ENCODE peak calls at places on chromosomes 5 and 9, in four cellular contexts. One of them, this sample, is unnamed.

GRCh38 chr9:93594041-93594756 is 17.8 kb downstream of the PHF2 start:
- DNase-seq in progenitor cell of endocrine pancreas: no peak
- DNase-seq in cardiac muscle cell: no peak
- DNase-seq in AG09309: no peak
- DNase-seq in this sample: no peak

GRCh38 chr9:13113201-13113600 is 166.3 kb downstream of the MPDZ start:
- DNase-seq in cardiac muscle cell: peak
- DNase-seq in progenitor cell of endocrine pancreas: no peak
- DNase-seq in AG09309: peak
- DNase-seq in this sample: no peak

GRCh38 chr5:128435861-128436260 is 102.2 kb downstream of the FBN2 start:
- DNase-seq in cardiac muscle cell: no peak
- DNase-seq in progenitor cell of endocrine pancreas: no peak
- DNase-seq in AG09309: no peak
- DNase-seq in this sample: no peak

GRCh38 chr5:114782869-114783268 is 386.8 kb downstream of the TRIM36 start:
- DNase-seq in progenitor cell of endocrine pancreas: no peak
- DNase-seq in cardiac muscle cell: peak
- DNase-seq in AG09309: no peak
- DNase-seq in this sample: no peak

GRCh38 chr5:34469971-34470370 is 186.2 kb upstream of the RAI14 start:
- DNase-seq in AG09309: no peak
- DNase-seq in cardiac muscle cell: no peak
- DNase-seq in progenitor cell of endocrine pancreas: no peak
- DNase-seq in this sample: no peak

GRCh38 chr9:99000480-99001395 is 57.0 kb downstream of the COL15A1 start:
- DNase-seq in cardiac muscle cell: peak
- DNase-seq in AG09309: no peak
- DNase-seq in progenitor cell of endocrine pancreas: no peak
- DNase-seq in this sample: peak

GRCh38 chr9:652896-653295 is 188.6 kb upstream of the DMRT1 start:
- DNase-seq in progenitor cell of endocrine pancreas: no peak
- DNase-seq in cardiac muscle cell: peak
- DNase-seq in AG09309: no peak
- DNase-seq in this sample: no peak

GRCh38 chr5:144697847-144698262 is 527.2 kb downstream of the KCTD16 start:
- DNase-seq in AG09309: peak
- DNase-seq in cardiac muscle cell: peak
- DNase-seq in progenitor cell of endocrine pancreas: no peak
- DNase-seq in this sample: no peak

GRCh38 chr5:172724658-172725183 is 46.3 kb downstream of the DUSP1 start:
- DNase-seq in cardiac muscle cell: no peak
- DNase-seq in progenitor cell of endocrine pancreas: no peak
- DNase-seq in AG09309: no peak
- DNase-seq in this sample: no peak

GRCh38 chr5:54741711-54742110 is 224.2 kb downstream of the SNX18 start:
- DNase-seq in AG09309: no peak
- DNase-seq in cardiac muscle cell: no peak
- DNase-seq in progenitor cell of endocrine pancreas: no peak
- DNase-seq in this sample: no peak

GRCh38 chr5:58201922-58202648 is 257.8 kb downstream of the PLK2 start:
- DNase-seq in cardiac muscle cell: no peak
- DNase-seq in progenitor cell of endocrine pancreas: no peak
- DNase-seq in AG09309: no peak
- DNase-seq in this sample: no peak

GRCh38 chr5:885127-885442 is 7.5 kb downstream of the BRD9 start:
- DNase-seq in cardiac muscle cell: no peak
- DNase-seq in AG09309: no peak
- DNase-seq in progenitor cell of endocrine pancreas: no peak
- DNase-seq in this sample: no peak

GRCh38 chr5:30690931-30691330 is 502.6 kb upstream of the CDH6 start:
- DNase-seq in cardiac muscle cell: no peak
- DNase-seq in AG09309: no peak
- DNase-seq in progenitor cell of endocrine pancreas: no peak
- DNase-seq in this sample: no peak

GRCh38 chr9:109512170-109512756 is 14.2 kb upstream of the PTPN3 start:
- DNase-seq in AG09309: no peak
- DNase-seq in cardiac muscle cell: no peak
- DNase-seq in progenitor cell of endocrine pancreas: no peak
- DNase-seq in this sample: no peak

GRCh38 chr9:82031538-82032280 is 43.1 kb downstream of the SPATA31D1 start:
- DNase-seq in progenitor cell of endocrine pancreas: no peak
- DNase-seq in AG09309: peak
- DNase-seq in cardiac muscle cell: peak
- DNase-seq in this sample: no peak

GRCh38 chr9:137076636-137077009 is 694 bp upstream of the UAP1L1 start:
- DNase-seq in AG09309: no peak
- DNase-seq in progenitor cell of endocrine pancreas: no peak
- DNase-seq in cardiac muscle cell: no peak
- DNase-seq in this sample: no peak

GRCh38 chr5:139388198-139388821 is 1.4 kb downstream of the MZB1 start:
- DNase-seq in cardiac muscle cell: peak
- DNase-seq in progenitor cell of endocrine pancreas: no peak
- DNase-seq in AG09309: no peak
- DNase-seq in this sample: no peak

GRCh38 chr5:88967633-88968585 is 84.9 kb upstream of the MEF2C start:
- DNase-seq in progenitor cell of endocrine pancreas: no peak
- DNase-seq in cardiac muscle cell: no peak
- DNase-seq in AG09309: no peak
- DNase-seq in this sample: no peak

GRCh38 chr5:93868851-93869250 is 127.5 kb upstream of the POU5F2 start:
- DNase-seq in progenitor cell of endocrine pancreas: no peak
- DNase-seq in cardiac muscle cell: no peak
- DNase-seq in AG09309: no peak
- DNase-seq in this sample: no peak

GRCh38 chr5:150801117-150801927 is 22.8 kb downstream of the SMIM3 start:
- DNase-seq in AG09309: no peak
- DNase-seq in progenitor cell of endocrine pancreas: no peak
- DNase-seq in cardiac muscle cell: peak
- DNase-seq in this sample: peak

GRCh38 chr5:174667526-174667925 is 56.9 kb upstream of the MSX2 start:
- DNase-seq in cardiac muscle cell: no peak
- DNase-seq in AG09309: no peak
- DNase-seq in progenitor cell of endocrine pancreas: no peak
- DNase-seq in this sample: no peak

GRCh38 chr9:132776891-132777290 is 101.2 kb downstream of the AK8 start:
- DNase-seq in cardiac muscle cell: no peak
- DNase-seq in AG09309: no peak
- DNase-seq in progenitor cell of endocrine pancreas: no peak
- DNase-seq in this sample: no peak

GRCh38 chr9:35905912-35906679 is at the start of gene HRCT1:
- DNase-seq in progenitor cell of endocrine pancreas: no peak
- DNase-seq in AG09309: peak
- DNase-seq in cardiac muscle cell: peak
- DNase-seq in this sample: no peak

GRCh38 chr9:36141288-36141687 is 4.8 kb downstream of the GLIPR2 start:
- DNase-seq in AG09309: no peak
- DNase-seq in cardiac muscle cell: peak
- DNase-seq in progenitor cell of endocrine pancreas: no peak
- DNase-seq in this sample: no peak

GRCh38 chr9:135299651-135300345 is 179.8 kb upstream of the PPP1R26 start:
- DNase-seq in AG09309: no peak
- DNase-seq in progenitor cell of endocrine pancreas: no peak
- DNase-seq in cardiac muscle cell: no peak
- DNase-seq in this sample: no peak

GRCh38 chr5:144135113-144135762 is 35.2 kb downstream of the YIPF5 start:
- DNase-seq in AG09309: no peak
- DNase-seq in progenitor cell of endocrine pancreas: no peak
- DNase-seq in cardiac muscle cell: no peak
- DNase-seq in this sample: no peak

GRCh38 chr5:14663734-14664269 is 716 bp upstream of the OTULIN start:
- DNase-seq in cardiac muscle cell: peak
- DNase-seq in progenitor cell of endocrine pancreas: no peak
- DNase-seq in AG09309: no peak
- DNase-seq in this sample: no peak

GRCh38 chr5:29852329-29852728 is 1341.2 kb upstream of the CDH6 start:
- DNase-seq in AG09309: no peak
- DNase-seq in cardiac muscle cell: no peak
- DNase-seq in progenitor cell of endocrine pancreas: no peak
- DNase-seq in this sample: no peak

DNA sequence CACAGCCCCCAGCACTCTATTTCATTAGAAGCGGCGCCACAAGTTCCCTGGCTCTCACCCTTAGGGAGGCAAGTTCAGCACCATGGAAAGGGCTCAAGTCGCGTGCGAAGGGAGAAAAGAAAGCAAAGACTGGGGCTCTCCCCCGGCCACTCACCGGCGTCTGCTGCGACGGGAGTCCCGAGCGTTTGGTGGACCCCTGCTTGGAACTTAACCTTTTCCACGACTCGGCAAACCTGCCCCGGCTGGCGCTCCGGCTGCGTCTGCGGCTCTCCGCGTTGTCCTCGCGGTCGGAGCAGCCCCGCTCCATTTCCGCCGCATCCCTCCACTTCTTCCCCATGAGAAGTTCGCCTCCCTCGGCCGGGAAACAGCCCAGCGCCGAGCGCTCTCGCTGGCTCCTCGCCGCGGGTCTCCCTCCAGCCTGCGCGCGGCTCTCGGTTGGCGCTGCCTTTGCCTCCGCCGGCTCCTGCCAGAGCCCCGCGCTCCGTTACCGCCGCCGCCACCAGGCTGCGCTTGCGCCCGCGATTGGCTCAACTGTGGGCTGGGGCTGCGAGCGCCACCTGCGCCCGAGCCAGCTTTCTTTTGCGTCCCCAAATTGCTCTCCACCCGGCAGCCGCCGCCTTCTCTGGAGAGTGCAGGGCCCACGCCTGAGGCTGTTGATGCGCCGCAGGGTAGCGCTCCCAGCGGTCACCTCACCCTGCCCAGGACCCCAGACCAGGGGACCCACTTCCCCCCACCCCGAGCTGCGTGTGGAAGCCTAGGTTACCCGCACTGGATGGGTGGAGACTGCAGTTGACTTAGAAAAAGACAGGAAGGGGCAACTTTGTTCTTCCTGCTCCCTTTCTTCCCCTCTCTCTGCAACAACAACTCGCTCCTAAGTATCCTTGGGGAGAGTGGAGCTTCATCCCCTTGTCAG is 321.6 kb downstream of the CEMIP2 start:
- DNase-seq in progenitor cell of endocrine pancreas: peak
- DNase-seq in cardiac muscle cell: peak
- DNase-seq in AG09309: peak
- DNase-seq in this sample: peak
- TF ChIP-seq CTCF in progenitor cell of endocrine pancreas: peak
- TF ChIP-seq CTCF in cardiac muscle cell: peak
- TF ChIP-seq CTCF in AG09309: no peak
- TF ChIP-seq CTCF in this sample: peak

DNA sequence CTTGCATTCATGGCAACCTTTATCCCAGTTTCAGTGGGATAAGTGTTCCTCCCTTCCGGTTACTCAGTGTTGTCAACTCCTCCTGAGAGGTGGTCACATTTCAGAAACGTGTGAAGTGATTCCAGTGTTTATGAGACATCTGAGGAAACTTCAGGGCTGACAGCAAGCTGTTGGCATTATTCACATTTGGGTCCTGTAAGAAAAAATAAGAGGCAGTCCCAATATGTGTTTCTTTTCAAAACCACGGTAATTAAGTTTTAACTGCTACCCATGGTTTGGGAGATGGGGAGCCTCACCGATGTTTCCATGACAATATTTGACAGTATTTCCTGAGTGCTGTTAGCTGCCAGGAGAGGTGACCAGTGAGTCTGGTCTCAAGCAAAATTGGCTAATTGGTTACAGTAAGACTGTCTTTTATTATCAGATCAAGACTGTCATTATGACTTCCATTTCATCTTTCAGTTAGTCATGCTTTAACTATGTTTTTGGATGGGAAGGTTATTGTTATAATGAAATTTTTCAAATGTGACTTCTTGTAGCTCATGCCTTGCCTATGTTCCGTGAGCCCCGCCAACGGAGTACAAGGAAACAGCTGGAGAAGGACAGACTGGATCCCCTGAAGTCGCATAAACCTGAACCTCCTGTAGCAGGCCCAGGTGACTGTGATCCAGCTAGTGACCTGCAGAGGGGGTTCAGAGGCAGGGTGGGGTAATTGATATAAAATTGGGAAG is 115.3 kb downstream of the GDNF start:
- DNase-seq in cardiac muscle cell: peak
- DNase-seq in AG09309: no peak
- DNase-seq in progenitor cell of endocrine pancreas: no peak
- DNase-seq in this sample: no peak
- TF ChIP-seq CTCF in cardiac muscle cell: no peak
- TF ChIP-seq CTCF in AG09309: peak
- TF ChIP-seq CTCF in progenitor cell of endocrine pancreas: no peak
- TF ChIP-seq CTCF in this sample: no peak

GRCh38 chr5:95261369-95262175 is 23.3 kb downstream of the MCTP1 start:
- DNase-seq in AG09309: peak
- DNase-seq in cardiac muscle cell: peak
- DNase-seq in progenitor cell of endocrine pancreas: no peak
- DNase-seq in this sample: no peak
- TF ChIP-seq CTCF in AG09309: peak
- TF ChIP-seq CTCF in cardiac muscle cell: peak
- TF ChIP-seq CTCF in progenitor cell of endocrine pancreas: peak
- TF ChIP-seq CTCF in this sample: peak

GRCh38 chr5:103079796-103080195 is 40.1 kb downstream of the GIN1 start:
- DNase-seq in progenitor cell of endocrine pancreas: no peak
- DNase-seq in cardiac muscle cell: no peak
- DNase-seq in AG09309: no peak
- DNase-seq in this sample: no peak
- TF ChIP-seq CTCF in progenitor cell of endocrine pancreas: no peak
- TF ChIP-seq CTCF in cardiac muscle cell: no peak
- TF ChIP-seq CTCF in AG09309: no peak
- TF ChIP-seq CTCF in this sample: no peak

GRCh38 chr5:37846786-37847310 is 7.0 kb upstream of the GDNF start:
- DNase-seq in AG09309: no peak
- DNase-seq in cardiac muscle cell: no peak
- DNase-seq in progenitor cell of endocrine pancreas: no peak
- DNase-seq in this sample: no peak

GRCh38 chr5:37850128-37850865 is 10.5 kb upstream of the GDNF start:
- DNase-seq in cardiac muscle cell: peak
- DNase-seq in AG09309: no peak
- DNase-seq in progenitor cell of endocrine pancreas: no peak
- DNase-seq in this sample: no peak

GRCh38 chr5:37851305-37851704 is 11.5 kb upstream of the GDNF start:
- DNase-seq in cardiac muscle cell: no peak
- DNase-seq in progenitor cell of endocrine pancreas: no peak
- DNase-seq in AG09309: no peak
- DNase-seq in this sample: no peak

GRCh38 chr5:37849641-37850040 is 9.8 kb upstream of the GDNF start:
- DNase-seq in cardiac muscle cell: no peak
- DNase-seq in AG09309: no peak
- DNase-seq in progenitor cell of endocrine pancreas: no peak
- DNase-seq in this sample: no peak

DNA sequence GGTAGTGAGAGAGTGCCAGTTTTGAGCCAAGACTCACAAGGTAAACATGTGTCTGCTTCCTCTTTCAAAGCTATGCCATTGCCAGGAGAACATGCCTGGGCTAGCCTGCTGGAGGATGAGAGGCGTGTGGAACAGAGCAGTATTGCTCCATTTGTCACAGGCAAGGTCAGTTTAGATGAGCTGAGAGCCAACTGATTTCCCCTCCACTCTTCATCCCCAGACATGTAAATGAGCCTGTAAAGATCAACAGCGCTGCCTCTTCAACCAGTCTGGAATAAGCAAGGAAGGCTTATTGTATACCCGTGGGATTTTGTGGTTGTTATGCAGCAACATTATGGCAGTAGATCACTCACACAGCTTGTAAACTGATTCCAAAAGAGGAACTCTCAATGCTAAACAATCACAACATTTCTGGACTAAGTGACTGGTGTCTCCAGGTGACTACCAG is 8.2 kb upstream of the GDNF start:
- DNase-seq in progenitor cell of endocrine pancreas: no peak
- DNase-seq in cardiac muscle cell: peak
- DNase-seq in AG09309: no peak
- DNase-seq in this sample: no peak
- TF ChIP-seq CTCF in progenitor cell of endocrine pancreas: no peak
- TF ChIP-seq CTCF in cardiac muscle cell: no peak
- TF ChIP-seq CTCF in AG09309: no peak
- TF ChIP-seq CTCF in this sample: no peak

This sample was measured in neural crest cell.